ENCODE peak calls at places on chromosomes 13 and 19, in four cellular contexts. One of them, this sample, is unnamed.

GRCh38 chr13:30734434-30734833 is 909 bp upstream of the ALOX5AP start:
- DNase-seq in epithelial cell of esophagus: peak; percentile 90
- DNase-seq in fibroblast of villous mesenchyme: no peak
- DNase-seq in mammary epithelial cell: peak; percentile 82
- DNase-seq in this sample: no peak

GRCh38 chr13:30125422-30126073 is 181.8 kb downstream of the KATNAL1 start:
- DNase-seq in epithelial cell of esophagus: peak; percentile 91
- DNase-seq in fibroblast of villous mesenchyme: peak; percentile 95
- DNase-seq in mammary epithelial cell: peak; percentile 92
- DNase-seq in this sample: peak; percentile 42

GRCh38 chr13:23330356-23330755 is 103.1 kb downstream of the SACS start:
- DNase-seq in epithelial cell of esophagus: no peak
- DNase-seq in fibroblast of villous mesenchyme: no peak
- DNase-seq in mammary epithelial cell: peak; percentile 14
- DNase-seq in this sample: peak; percentile 75

GRCh38 chr19:1855040-1855827 is 7.0 kb upstream of the REXO1 start:
- DNase-seq in epithelial cell of esophagus: peak; percentile 94
- DNase-seq in fibroblast of villous mesenchyme: peak; percentile 93
- DNase-seq in mammary epithelial cell: peak; percentile 88
- DNase-seq in this sample: peak; percentile 73

GRCh38 chr13:87128006-87128405 is 543.2 kb upstream of the SLITRK5 start:
- DNase-seq in epithelial cell of esophagus: peak; percentile 51
- DNase-seq in fibroblast of villous mesenchyme: peak; percentile 10
- DNase-seq in mammary epithelial cell: no peak
- DNase-seq in this sample: no peak

GRCh38 chr19:16628984-16629691 is 1.1 kb upstream of the MED26 start:
- DNase-seq in epithelial cell of esophagus: peak; percentile 11
- DNase-seq in fibroblast of villous mesenchyme: peak; percentile 92
- DNase-seq in mammary epithelial cell: peak; percentile 6
- DNase-seq in this sample: peak; percentile 79

GRCh38 chr19:4183967-4184717 is 1.7 kb downstream of the ANKRD24 start:
- DNase-seq in epithelial cell of esophagus: no peak
- DNase-seq in fibroblast of villous mesenchyme: no peak
- DNase-seq in mammary epithelial cell: no peak
- DNase-seq in this sample: no peak

GRCh38 chr19:58398087-58398486 is 2.6 kb downstream of the RNF225 start:
- DNase-seq in epithelial cell of esophagus: no peak
- DNase-seq in fibroblast of villous mesenchyme: no peak
- DNase-seq in mammary epithelial cell: no peak
- DNase-seq in this sample: no peak

GRCh38 chr19:42090687-42091086 is 14.7 kb downstream of the ZNF574 start:
- DNase-seq in epithelial cell of esophagus: no peak
- DNase-seq in fibroblast of villous mesenchyme: no peak
- DNase-seq in mammary epithelial cell: no peak
- DNase-seq in this sample: no peak

GRCh38 chr19:51365211-51366049 is 758 bp downstream of the ETFB start:
- DNase-seq in epithelial cell of esophagus: peak; percentile 39
- DNase-seq in fibroblast of villous mesenchyme: peak; percentile 32
- DNase-seq in mammary epithelial cell: peak; percentile 24
- DNase-seq in this sample: peak; percentile 34

GRCh38 chr13:20359335-20359734 is 127.2 kb upstream of the GJB6 start:
- DNase-seq in epithelial cell of esophagus: peak; percentile 100
- DNase-seq in fibroblast of villous mesenchyme: peak; percentile 95
- DNase-seq in mammary epithelial cell: peak; percentile 99
- DNase-seq in this sample: no peak

GRCh38 chr13:70388935-70389334 is 280.7 kb upstream of the KLHL1 start:
- DNase-seq in epithelial cell of esophagus: no peak
- DNase-seq in fibroblast of villous mesenchyme: no peak
- DNase-seq in mammary epithelial cell: no peak
- DNase-seq in this sample: no peak

GRCh38 chr19:35757231-35757748 is 461 bp upstream of the HSPB6 start:
- DNase-seq in epithelial cell of esophagus: no peak
- DNase-seq in fibroblast of villous mesenchyme: peak; percentile 99
- DNase-seq in mammary epithelial cell: no peak
- DNase-seq in this sample: peak; percentile 91

GRCh38 chr13:101572456-101572855 is 120.0 kb downstream of the ITGBL1 start:
- DNase-seq in epithelial cell of esophagus: no peak
- DNase-seq in fibroblast of villous mesenchyme: no peak
- DNase-seq in mammary epithelial cell: no peak
- DNase-seq in this sample: no peak

GRCh38 chr13:50030315-50030714 is 15.1 kb downstream of the KCNRG start:
- DNase-seq in epithelial cell of esophagus: peak; percentile 39
- DNase-seq in fibroblast of villous mesenchyme: no peak
- DNase-seq in mammary epithelial cell: peak; percentile 27
- DNase-seq in this sample: no peak

GRCh38 chr13:78430166-78430791 is 173.1 kb downstream of the POU4F1 start:
- DNase-seq in epithelial cell of esophagus: no peak
- DNase-seq in fibroblast of villous mesenchyme: no peak
- DNase-seq in mammary epithelial cell: no peak
- DNase-seq in this sample: no peak

GRCh38 chr19:8363803-8364771 is at the start of gene ANGPTL4:
- DNase-seq in epithelial cell of esophagus: peak; percentile 80
- DNase-seq in fibroblast of villous mesenchyme: peak; percentile 91
- DNase-seq in mammary epithelial cell: peak; percentile 64
- DNase-seq in this sample: peak; percentile 77

GRCh38 chr19:46428278-46429141 is at the start of gene PNMA8C:
- DNase-seq in epithelial cell of esophagus: no peak
- DNase-seq in fibroblast of villous mesenchyme: no peak
- DNase-seq in mammary epithelial cell: no peak
- DNase-seq in this sample: peak; percentile 89

GRCh38 chr13:98416408-98416807 is 160.5 kb downstream of the STK24 start:
- DNase-seq in epithelial cell of esophagus: peak; percentile 90
- DNase-seq in fibroblast of villous mesenchyme: no peak
- DNase-seq in mammary epithelial cell: no peak
- DNase-seq in this sample: no peak

GRCh38 chr13:87131611-87132010 is 539.6 kb upstream of the SLITRK5 start:
- DNase-seq in epithelial cell of esophagus: no peak
- DNase-seq in fibroblast of villous mesenchyme: no peak
- DNase-seq in mammary epithelial cell: no peak
- DNase-seq in this sample: no peak

GRCh38 chr19:17090501-17091074 is 15.0 kb downstream of the MYO9B start:
- DNase-seq in epithelial cell of esophagus: peak; percentile 77
- DNase-seq in fibroblast of villous mesenchyme: peak; percentile 55
- DNase-seq in mammary epithelial cell: peak; percentile 32
- DNase-seq in this sample: no peak

GRCh38 chr19:20422616-20423205 is 142.9 kb downstream of the ZNF737 start:
- DNase-seq in epithelial cell of esophagus: no peak
- DNase-seq in fibroblast of villous mesenchyme: peak; percentile 26
- DNase-seq in mammary epithelial cell: no peak
- DNase-seq in this sample: peak; percentile 27

GRCh38 chr13:106153041-106153440 is 382.4 kb downstream of the EFNB2 start:
- DNase-seq in epithelial cell of esophagus: no peak
- DNase-seq in fibroblast of villous mesenchyme: no peak
- DNase-seq in mammary epithelial cell: no peak
- DNase-seq in this sample: no peak

GRCh38 chr19:53085496-53085895 is 17.7 kb downstream of the ZNF160 start:
- DNase-seq in epithelial cell of esophagus: no peak
- DNase-seq in fibroblast of villous mesenchyme: no peak
- DNase-seq in mammary epithelial cell: no peak
- DNase-seq in this sample: no peak

GRCh38 chr19:53088091-53088490 is 15.1 kb downstream of the ZNF160 start:
- DNase-seq in epithelial cell of esophagus: no peak
- DNase-seq in fibroblast of villous mesenchyme: no peak
- DNase-seq in mammary epithelial cell: no peak
- DNase-seq in this sample: no peak

GRCh38 chr19:53091413-53091812 is 11.8 kb downstream of the ZNF160 start:
- DNase-seq in epithelial cell of esophagus: no peak
- DNase-seq in fibroblast of villous mesenchyme: no peak
- DNase-seq in mammary epithelial cell: no peak
- DNase-seq in this sample: no peak

GRCh38 chr19:53082929-53083328 is 20.3 kb downstream of the ZNF160 start:
- DNase-seq in epithelial cell of esophagus: no peak
- DNase-seq in fibroblast of villous mesenchyme: no peak
- DNase-seq in mammary epithelial cell: no peak
- DNase-seq in this sample: no peak

GRCh38 chr19:53086949-53087348 is 16.3 kb downstream of the ZNF160 start:
- DNase-seq in epithelial cell of esophagus: peak; percentile 31
- DNase-seq in fibroblast of villous mesenchyme: no peak
- DNase-seq in mammary epithelial cell: no peak
- DNase-seq in this sample: peak; percentile 76
- H3K4me3 ChIP-seq in epithelial cell of esophagus: no peak overlapping the region
- H3K4me3 ChIP-seq in fibroblast of villous mesenchyme: no peak overlapping the region
- H3K4me3 ChIP-seq in mammary epithelial cell: no peak overlapping the region
- H3K4me3 ChIP-seq in this sample: no peak overlapping the region

GRCh38 chr13:29103036-29103800 is 283.1 kb downstream of the MTUS2 start:
- DNase-seq in epithelial cell of esophagus: no peak
- DNase-seq in fibroblast of villous mesenchyme: no peak
- DNase-seq in mammary epithelial cell: no peak
- DNase-seq in this sample: no peak

GRCh38 chr13:29104461-29104860 is 284.3 kb downstream of the MTUS2 start:
- DNase-seq in epithelial cell of esophagus: no peak
- DNase-seq in fibroblast of villous mesenchyme: no peak
- DNase-seq in mammary epithelial cell: no peak
- DNase-seq in this sample: no peak

GRCh38 chr13:29110003-29110402 is 289.9 kb downstream of the MTUS2 start:
- DNase-seq in epithelial cell of esophagus: no peak
- DNase-seq in fibroblast of villous mesenchyme: no peak
- DNase-seq in mammary epithelial cell: no peak
- DNase-seq in this sample: no peak

GRCh38 chr13:29106651-29107050 is 286.5 kb downstream of the MTUS2 start:
- DNase-seq in epithelial cell of esophagus: no peak
- DNase-seq in fibroblast of villous mesenchyme: no peak
- DNase-seq in mammary epithelial cell: no peak
- DNase-seq in this sample: no peak

GRCh38 chr13:29105779-29106178 is 285.6 kb downstream of the MTUS2 start:
- DNase-seq in epithelial cell of esophagus: no peak
- DNase-seq in fibroblast of villous mesenchyme: no peak
- DNase-seq in mammary epithelial cell: no peak
- DNase-seq in this sample: no peak
- TF ChIP-seq CTCF in epithelial cell of esophagus: no peak
- TF ChIP-seq CTCF in fibroblast of villous mesenchyme: no peak
- TF ChIP-seq CTCF in mammary epithelial cell: no peak
- TF ChIP-seq CTCF in this sample: no peak

DNA sequence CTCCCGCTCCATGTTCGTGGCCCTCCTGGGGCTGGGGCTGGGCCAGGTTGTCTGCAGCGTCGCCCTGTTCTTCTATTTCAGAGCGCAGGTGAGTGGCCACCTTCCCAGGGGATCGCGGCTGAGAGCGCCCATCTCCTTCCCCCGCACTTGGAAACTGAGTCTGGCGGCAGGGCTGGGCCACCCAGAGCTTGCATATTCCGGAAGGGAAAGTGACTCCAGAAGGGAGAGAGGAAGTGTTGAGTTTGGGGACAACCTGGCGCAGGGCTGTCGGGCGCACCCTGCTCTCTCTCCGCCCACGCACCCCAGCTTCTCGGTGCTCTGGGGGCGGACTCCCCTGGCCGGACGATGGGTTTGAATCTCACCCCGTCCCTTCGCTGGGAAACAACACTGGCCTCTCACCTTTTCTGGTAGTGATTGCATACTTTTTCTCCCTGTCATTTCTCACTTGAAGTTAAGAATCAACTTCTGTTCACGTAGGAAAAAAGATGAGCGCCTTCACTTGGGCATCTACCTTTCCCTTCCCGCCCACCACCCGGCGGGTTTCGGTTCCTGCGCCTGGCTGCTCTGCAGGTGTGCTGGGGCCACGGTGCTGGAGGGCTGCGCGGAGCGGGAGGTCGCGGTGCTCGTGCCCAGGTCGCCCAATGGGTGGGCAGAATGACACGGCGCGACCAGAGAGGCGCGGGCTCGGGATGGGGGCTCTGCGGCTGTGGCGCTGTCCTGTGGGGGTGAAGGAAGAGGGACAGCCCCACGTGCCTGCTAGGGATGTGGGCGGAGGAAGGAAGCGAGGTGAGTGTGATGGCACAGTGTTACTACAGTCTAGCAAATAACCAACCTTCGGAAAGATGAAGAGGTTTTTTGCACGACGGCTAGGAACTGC is 721 bp downstream of the TNFSF11 start:
- DNase-seq in epithelial cell of esophagus: peak; percentile 20
- DNase-seq in fibroblast of villous mesenchyme: no peak
- DNase-seq in mammary epithelial cell: no peak
- DNase-seq in this sample: no peak
- H3K4me3 ChIP-seq in epithelial cell of esophagus: peak overlapping the region; percentile 44
- H3K4me3 ChIP-seq in fibroblast of villous mesenchyme: peak overlapping the region; percentile 51
- H3K4me3 ChIP-seq in mammary epithelial cell: peak overlapping the region; percentile 28
- H3K4me3 ChIP-seq in this sample: peak overlapping the region; percentile 12

GRCh38 chr13:113065406-113066141 is 40.0 kb upstream of the F7 start:
- DNase-seq in epithelial cell of esophagus: no peak
- DNase-seq in fibroblast of villous mesenchyme: no peak
- DNase-seq in mammary epithelial cell: no peak
- DNase-seq in this sample: no peak

GRCh38 chr13:113066142-113066455 is 39.5 kb upstream of the F7 start:
- DNase-seq in epithelial cell of esophagus: no peak
- DNase-seq in fibroblast of villous mesenchyme: no peak
- DNase-seq in mammary epithelial cell: no peak
- DNase-seq in this sample: no peak

GRCh38 chr13:113063091-113063491 is 42.5 kb upstream of the F7 start:
- DNase-seq in epithelial cell of esophagus: no peak
- DNase-seq in fibroblast of villous mesenchyme: no peak
- DNase-seq in mammary epithelial cell: no peak
- DNase-seq in this sample: no peak

GRCh38 chr13:113064000-113064533 is 41.5 kb upstream of the F7 start:
- DNase-seq in epithelial cell of esophagus: no peak
- DNase-seq in fibroblast of villous mesenchyme: no peak
- DNase-seq in mammary epithelial cell: no peak
- DNase-seq in this sample: no peak

GRCh38 chr13:113064534-113065405 is 40.8 kb upstream of the F7 start:
- DNase-seq in epithelial cell of esophagus: no peak
- DNase-seq in fibroblast of villous mesenchyme: peak; percentile 17
- DNase-seq in mammary epithelial cell: peak; percentile 8
- DNase-seq in this sample: no peak
- TF ChIP-seq CTCF in epithelial cell of esophagus: no peak
- TF ChIP-seq CTCF in fibroblast of villous mesenchyme: no peak
- TF ChIP-seq CTCF in mammary epithelial cell: no peak
- TF ChIP-seq CTCF in this sample: no peak

DNA sequence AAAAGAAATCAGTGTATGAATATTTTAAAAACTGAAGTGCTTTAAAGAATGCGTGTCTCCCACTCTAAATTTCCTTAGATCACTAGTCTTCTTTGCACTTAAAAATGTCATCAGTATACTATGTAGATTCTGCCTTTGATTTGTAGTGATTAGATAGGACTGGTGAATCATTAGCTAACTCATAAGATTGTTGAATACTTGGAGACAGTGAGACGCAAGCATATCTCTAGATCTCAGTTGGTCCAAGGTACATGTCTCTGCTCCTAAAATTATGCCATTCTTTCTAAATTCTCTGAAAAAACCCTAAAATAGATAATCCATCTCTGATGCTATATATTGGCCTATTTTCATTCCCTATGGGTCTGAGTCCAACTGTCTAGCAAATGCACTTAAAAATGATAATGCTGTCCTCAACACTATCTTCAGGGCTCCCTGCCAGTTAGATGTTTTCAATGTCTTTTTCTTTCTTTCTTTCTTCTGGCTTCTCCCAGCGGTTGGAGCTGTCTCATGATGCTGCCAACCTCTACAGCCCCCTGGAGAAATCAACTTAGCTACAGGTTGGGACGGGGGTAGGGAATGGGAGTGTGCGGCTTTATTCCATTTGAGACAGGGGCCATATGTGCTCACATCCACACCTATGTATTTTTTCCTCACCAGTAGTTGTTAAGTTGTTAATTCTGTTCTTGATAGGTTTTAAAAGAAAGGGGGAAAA is 301.0 kb downstream of the NDFIP2 start:
- DNase-seq in epithelial cell of esophagus: no peak
- DNase-seq in fibroblast of villous mesenchyme: no peak
- DNase-seq in mammary epithelial cell: no peak
- DNase-seq in this sample: no peak
- H3K4me3 ChIP-seq in epithelial cell of esophagus: no peak overlapping the region
- H3K4me3 ChIP-seq in fibroblast of villous mesenchyme: no peak overlapping the region
- H3K4me3 ChIP-seq in mammary epithelial cell: no peak overlapping the region
- H3K4me3 ChIP-seq in this sample: no peak overlapping the region

GRCh38 chr13:110073982-110074381 is 233.0 kb downstream of the COL4A1 start:
- DNase-seq in epithelial cell of esophagus: no peak
- DNase-seq in fibroblast of villous mesenchyme: no peak
- DNase-seq in mammary epithelial cell: no peak
- DNase-seq in this sample: no peak
- TF ChIP-seq CTCF in epithelial cell of esophagus: no peak
- TF ChIP-seq CTCF in fibroblast of villous mesenchyme: peak; percentile 8
- TF ChIP-seq CTCF in mammary epithelial cell: no peak
- TF ChIP-seq CTCF in this sample: no peak

This sample was measured in testis.